ENCODE peak calls at places on chromosomes 7 and 10, in seven cellular contexts. C, H, Z, F, Q, K and V are unnamed samples.

GRCh38 chr7:101159696-101160674 is 5.4 kb downstream of the VGF start:
- DNase-seq in H (no peak), K (no peak), F (no peak), Q (no peak), Z (no peak), C (no peak), V (no peak)

GRCh38 chr10:58220769-58221448 is 46.8 kb downstream of the IPMK start:
- DNase-seq in F (no peak), Q (no peak), C (no peak), K (no peak), Z (no peak), H (no peak), V (no peak)

GRCh38 chr7:47420117-47420780 is 161.7 kb downstream of the TNS3 start:
- DNase-seq in F (no peak), Z (no peak), H (no peak), K (peak), C (no peak), Q (no peak), V (no peak)

GRCh38 chr10:24706479-24707118 is 17.1 kb downstream of the ARHGAP21 start:
- DNase-seq in K (no peak), H (no peak), C (no peak), Q (peak), F (peak), Z (peak), V (no peak)

GRCh38 chr10:11742009-11742778 is at the start of gene ECHDC3:
- DNase-seq in Z (peak), K (peak), H (peak), C (no peak), F (peak), Q (peak), V (peak)

GRCh38 chr7:68470836-68471235 is 1127.4 kb upstream of the AUTS2 start:
- DNase-seq in H (no peak), C (no peak), F (peak), Z (no peak), K (no peak), Q (no peak), V (no peak)

GRCh38 chr10:74039561-74040145 is 41.7 kb downstream of the VCL start:
- DNase-seq in H (no peak), F (peak), Z (no peak), K (peak), C (no peak), Q (peak), V (peak)

GRCh38 chr10:80357000-80357803 is 621 bp downstream of the DYDC2 start:
- DNase-seq in K (no peak), Z (no peak), F (peak), C (no peak), Q (peak), H (peak), V (no peak)

GRCh38 chr7:138932870-138933269 is 48.3 kb downstream of the KIAA1549 start:
- DNase-seq in Q (no peak), H (no peak), C (no peak), Z (no peak), K (no peak), F (no peak), V (no peak)

GRCh38 chr7:95011156-95011928 is 103.9 kb downstream of the PPP1R9A start:
- DNase-seq in K (no peak), Z (no peak), Q (no peak), C (no peak), F (no peak), H (no peak), V (no peak)

GRCh38 chr10:30158325-30158960 is 99.1 kb upstream of the JCAD start:
- DNase-seq in K (no peak), C (no peak), F (no peak), H (no peak), Z (no peak), Q (no peak), V (no peak)

GRCh38 chr7:1651031-1651446 is 19.0 kb upstream of the ELFN1 start:
- DNase-seq in K (no peak), F (no peak), C (no peak), Q (no peak), H (no peak), Z (no peak), V (no peak)

GRCh38 chr7:51774178-51774577 is 457.6 kb upstream of the COBL start:
- DNase-seq in H (no peak), C (no peak), F (no peak), K (no peak), Z (no peak), Q (no peak), V (no peak)

GRCh38 chr10:1548596-1548995 is 188.7 kb downstream of the ADARB2 start:
- DNase-seq in Q (no peak), H (no peak), F (no peak), K (no peak), Z (no peak), C (no peak), V (no peak)

GRCh38 chr10:80356563-80356999 is at the start of the genes DYDC1 and DYDC2:
- DNase-seq in H (peak), K (peak), F (peak), Z (peak), Q (peak), C (no peak), V (peak)

GRCh38 chr7:11458736-11459483 is 373.1 kb downstream of the THSD7A start:
- DNase-seq in Z (peak), C (no peak), Q (no peak), F (no peak), H (no peak), K (no peak), V (no peak)

GRCh38 chr10:27030060-27030459 is 70.2 kb downstream of the ANKRD26 start:
- DNase-seq in K (no peak), Q (no peak), C (no peak), H (no peak), F (no peak), Z (no peak), V (no peak)

GRCh38 chr10:131868436-131868835 is 32.4 kb upstream of the PPP2R2D start:
- DNase-seq in K (no peak), Q (no peak), H (no peak), C (no peak), F (no peak), Z (no peak), V (no peak)

GRCh38 chr10:131862548-131862947 is 38.3 kb upstream of the PPP2R2D start:
- DNase-seq in Z (no peak), K (no peak), C (no peak), H (no peak), F (no peak), Q (no peak), V (no peak)

GRCh38 chr10:131860806-131861440 is 39.9 kb upstream of the PPP2R2D start:
- DNase-seq in Z (no peak), K (no peak), Q (no peak), F (no peak), H (no peak), C (no peak), V (no peak)

GRCh38 chr10:131869344-131869743 is 31.5 kb upstream of the PPP2R2D start:
- DNase-seq in H (no peak), C (no peak), Z (no peak), K (no peak), Q (no peak), F (no peak), V (no peak)

GRCh38 chr10:131865223-131865917 is 35.4 kb upstream of the PPP2R2D start:
- DNase-seq in C (no peak), Q (no peak), H (no peak), F (no peak), Z (no peak), K (no peak), V (no peak)
- TF ChIP-seq POLR2A in C (no peak), Q (no peak), H (no peak), F (no peak), Z (no peak), K (no peak), V (no peak)

GRCh38 chr7:148698397-148699023 is at the start of gene CUL1:
- DNase-seq in Q (peak), H (peak), Z (peak), C (peak), K (peak), F (peak), V (peak)
- TF ChIP-seq POLR2A in Q (peak), H (peak), Z (peak), C (no peak), K (peak), F (no peak), V (peak)

GRCh38 chr7:55520426-55521140 is 51.7 kb downstream of the VOPP1 start:
- DNase-seq in F (no peak), Z (no peak), K (no peak), H (no peak), Q (no peak), C (no peak), V (no peak)
- TF ChIP-seq POLR2A in F (no peak), Z (no peak), K (no peak), H (no peak), Q (no peak), C (no peak), V (no peak)

DNA sequence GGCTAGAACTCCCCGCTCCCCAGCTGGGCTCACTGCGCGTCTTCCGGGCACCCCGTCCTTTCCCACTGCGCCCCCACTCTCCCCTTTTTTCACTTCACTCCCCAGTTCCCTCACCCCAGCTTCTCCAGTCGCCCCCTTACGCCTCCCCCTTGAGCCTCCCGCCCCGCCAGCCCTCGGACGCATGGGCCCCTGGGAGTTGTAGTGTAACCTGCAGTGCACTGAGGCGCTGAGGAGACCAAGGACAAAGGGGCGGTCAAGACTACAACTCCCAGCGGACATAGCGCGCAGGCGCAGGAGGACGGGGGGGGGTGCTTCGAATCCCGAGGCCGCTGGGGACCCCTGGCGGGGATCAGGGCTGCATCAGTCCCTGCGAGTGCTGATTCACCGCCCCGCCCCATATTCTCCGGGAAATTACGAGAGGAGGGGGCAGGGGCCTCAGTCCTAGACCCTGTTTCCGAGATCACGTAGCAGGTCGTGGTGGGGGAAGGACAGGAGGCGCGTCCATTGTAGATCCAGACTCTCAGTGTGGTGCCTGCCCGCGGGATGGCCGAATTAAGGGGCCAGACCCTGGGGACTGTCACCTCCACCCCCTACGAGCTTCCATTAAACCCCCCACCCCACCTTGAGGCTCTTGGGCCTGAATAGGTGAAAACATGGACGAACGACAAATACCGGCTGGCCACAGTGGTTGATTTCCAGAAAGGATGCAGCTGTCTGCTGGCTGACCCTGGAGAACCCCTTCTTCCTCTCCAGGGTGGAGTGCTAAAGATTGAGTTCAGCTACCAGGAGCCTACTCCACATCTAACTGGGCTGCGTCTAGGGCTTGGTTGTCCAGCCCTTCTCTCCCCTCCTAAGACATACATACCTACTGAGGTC is 558 bp upstream of the YWHAG start:
- DNase-seq in H (peak), C (peak), Q (peak), F (peak), Z (peak), K (peak), V (peak)
- TF ChIP-seq POLR2A in H (no peak), C (no peak), Q (no peak), F (no peak), Z (peak), K (peak), V (no peak)

GRCh38 chr7:13990984-13991790 is 1.7 kb upstream of the ETV1 start:
- DNase-seq in C (peak), F (peak), K (peak), Z (peak), H (peak), Q (peak), V (peak)
- TF ChIP-seq POLR2A in C (peak), F (no peak), K (no peak), Z (no peak), H (peak), Q (peak), V (peak)

GRCh38 chr7:108565987-108566386 is 3.5 kb downstream of the THAP5 start:
- DNase-seq in F (no peak), Q (no peak), H (no peak), C (no peak), Z (no peak), K (no peak), V (no peak)

GRCh38 chr7:108557191-108557590 is 12.3 kb downstream of the THAP5 start:
- DNase-seq in Q (no peak), Z (no peak), C (no peak), F (no peak), H (no peak), K (no peak), V (no peak)

GRCh38 chr7:108559253-108559652 is 10.3 kb downstream of the THAP5 start:
- DNase-seq in Q (no peak), K (no peak), H (no peak), F (no peak), C (no peak), Z (no peak), V (no peak)

GRCh38 chr7:108557617-108558016 is 11.9 kb downstream of the THAP5 start:
- DNase-seq in Z (no peak), F (no peak), C (no peak), Q (no peak), H (no peak), K (no peak), V (no peak)

DNA sequence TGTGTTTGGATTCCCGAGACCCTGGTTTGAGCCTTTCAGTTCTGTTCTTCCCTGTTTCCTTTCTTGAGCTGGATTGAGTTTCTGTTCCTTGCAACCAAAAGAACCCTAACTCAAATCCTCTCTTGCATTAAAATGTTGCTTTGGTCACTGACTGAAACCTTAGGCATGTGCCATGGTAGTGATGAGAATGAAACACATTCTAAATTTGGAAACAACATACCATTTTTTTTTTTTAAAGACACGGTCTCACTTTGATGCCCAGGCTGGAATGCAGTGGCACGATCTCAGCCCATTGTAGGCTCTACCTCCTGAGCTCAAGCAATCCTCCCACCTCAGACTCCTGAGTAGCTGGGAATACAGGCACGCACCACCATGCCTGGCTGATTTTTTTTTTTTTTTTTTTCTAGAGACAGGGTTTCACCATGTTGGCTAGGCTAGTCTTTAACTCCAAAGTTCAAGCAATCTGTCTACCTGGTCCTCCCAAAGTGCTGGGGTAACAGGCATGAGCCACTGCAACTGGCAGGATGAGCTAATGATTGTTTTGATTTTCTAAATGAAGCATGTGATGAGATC is 8.4 kb downstream of the THAP5 start:
- DNase-seq in C (no peak), K (no peak), Z (no peak), F (no peak), H (no peak), Q (no peak), V (no peak)
- TF ChIP-seq POLR2A in C (no peak), K (no peak), Z (no peak), F (no peak), H (no peak), Q (no peak), V (no peak)

DNA sequence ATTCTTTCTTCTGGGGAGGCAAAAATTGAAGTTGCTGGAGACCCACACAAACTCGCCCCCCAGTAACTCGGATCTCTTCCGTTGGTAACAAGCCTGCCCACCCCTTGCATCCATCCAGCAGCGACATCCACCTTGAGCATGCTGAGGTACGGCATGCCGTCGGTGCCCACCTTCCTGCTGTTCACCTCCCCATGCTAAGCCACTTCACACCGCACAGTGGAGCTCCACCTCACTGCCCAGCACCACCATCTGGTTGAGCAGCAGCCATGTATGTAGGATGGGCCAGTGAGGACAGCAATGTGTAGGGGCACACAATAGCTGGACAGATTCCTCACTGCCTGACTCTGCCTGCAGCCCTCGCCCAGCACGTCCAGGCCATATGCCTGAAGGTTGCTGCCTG is 138.1 kb upstream of the ZNF92 start:
- DNase-seq in F (no peak), H (no peak), C (no peak), K (no peak), Q (no peak), Z (no peak), V (no peak)
- TF ChIP-seq POLR2A in F (no peak), H (no peak), C (no peak), K (no peak), Q (no peak), Z (no peak), V (no peak)

GRCh38 chr7:16638282-16639265 is 7.0 kb downstream of the ANKMY2 start:
- DNase-seq in F (no peak), C (no peak), K (no peak), Q (no peak), H (no peak), Z (no peak), V (no peak)

GRCh38 chr7:16636533-16637173 is 8.9 kb downstream of the ANKMY2 start:
- DNase-seq in C (no peak), K (no peak), H (no peak), Z (no peak), Q (no peak), F (no peak), V (no peak)

GRCh38 chr7:16634292-16634738 is 11.2 kb downstream of the ANKMY2 start:
- DNase-seq in K (no peak), Q (peak), Z (no peak), H (no peak), F (peak), C (no peak), V (no peak)

DNA sequence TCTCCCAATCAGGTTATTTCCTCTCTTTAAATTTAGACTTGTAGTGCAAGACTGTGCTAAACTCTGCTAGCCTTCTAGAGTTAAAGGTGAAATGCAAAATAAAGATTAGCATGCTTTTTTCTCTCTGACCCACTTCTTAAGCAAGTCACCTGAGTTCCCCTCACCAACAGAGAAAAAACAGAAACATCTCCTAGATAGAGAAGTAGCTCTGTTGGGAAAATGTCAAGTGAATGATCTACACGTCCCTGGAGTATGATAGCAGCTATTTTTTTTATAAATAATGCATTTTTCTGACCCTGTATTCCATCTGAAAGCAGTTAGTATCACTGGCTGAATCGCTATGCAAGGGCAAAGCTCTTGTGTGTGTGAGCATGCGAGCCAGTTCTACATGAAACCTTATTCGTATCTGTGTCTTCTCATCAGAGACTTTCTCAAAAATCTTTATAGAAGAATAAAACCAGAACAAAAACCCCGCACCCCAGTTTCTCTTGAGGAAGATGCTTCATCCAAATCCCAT is 8.2 kb downstream of the ANKMY2 start:
- DNase-seq in K (no peak), Z (no peak), H (no peak), F (no peak), Q (no peak), C (no peak), V (no peak)
- TF ChIP-seq POLR2A in K (no peak), Z (no peak), H (no peak), F (no peak), Q (no peak), C (no peak), V (no peak)